ENCODE peak calls at places on chromosomes 7 and 10, in seven cellular contexts. H is CD8-positive, alpha-beta T cell; U is lung; G is CD4-positive, alpha-beta T cell; P is uterus; C is heart right ventricle; V is pancreas. K is an unnamed sample.

GRCh38 chr7:102872460-102872859 is 40.3 kb upstream of the LRRC17 start:
- DNase-seq in H (no peak), U (no peak), G (no peak), P (no peak), C (no peak), V (no peak), K (no peak)

GRCh38 chr7:31002256-31002655 is 38.5 kb downstream of the GHRHR start:
- DNase-seq in H (no peak), U (no peak), G (no peak), P (no peak), C (no peak), V (no peak), K (no peak)

GRCh38 chr10:6013413-6014192 is 36.3 kb upstream of the IL15RA start:
- DNase-seq in H (no peak), U (no peak), G (no peak), P (no peak), C (no peak), V (no peak), K (no peak)

GRCh38 chr10:78502208-78502943 is 468.7 kb downstream of the RPS24 start:
- DNase-seq in H (no peak), U (no peak), G (no peak), P (no peak), C (no peak), V (no peak), K (no peak)

GRCh38 chr10:93568105-93568390 is 1.6 kb downstream of the FFAR4 start:
- DNase-seq in H (no peak), U (no peak), G (no peak), P (no peak), C (no peak), V (no peak), K (peak)

GRCh38 chr10:68330852-68331454 is 911 bp upstream of the HNRNPH3 start:
- DNase-seq in H (no peak), U (no peak), G (peak), P (peak), C (peak), V (peak), K (peak)

GRCh38 chr10:132398566-132398991 is 1.6 kb downstream of the PWWP2B start:
- DNase-seq in H (no peak), U (peak), G (no peak), P (peak), C (no peak), V (peak), K (no peak)

GRCh38 chr7:28733035-28733434 is 225.1 kb downstream of the TRIL start:
- DNase-seq in H (no peak), U (no peak), G (no peak), P (no peak), C (no peak), V (no peak), K (no peak)

GRCh38 chr7:105691029-105691691 is 109.9 kb upstream of the EFCAB10 start:
- DNase-seq in H (no peak), U (no peak), G (no peak), P (peak), C (peak), V (no peak), K (no peak)

GRCh38 chr7:151113344-151114150 is 27.3 kb downstream of the AGAP3 start:
- DNase-seq in H (no peak), U (peak), G (no peak), P (no peak), C (no peak), V (no peak), K (no peak)
- H3K27ac ChIP-seq in H (no peak), U (no peak), G (no peak), P (no peak), C (no peak), V (no peak), K (no peak)

GRCh38 chr7:130368347-130368746 is 11.9 kb upstream of the CPA1 start:
- DNase-seq in H (no peak), U (no peak), G (no peak), P (no peak), C (no peak), V (no peak), K (no peak)
- H3K27ac ChIP-seq in H (no peak), U (no peak), G (no peak), P (no peak), C (no peak), V (peak), K (no peak)

GRCh38 chr10:116947838-116948529 is 57.0 kb downstream of the SHTN1 start:
- DNase-seq in H (no peak), U (no peak), G (no peak), P (no peak), C (no peak), V (peak), K (no peak)
- H3K27ac ChIP-seq in H (no peak), U (no peak), G (no peak), P (no peak), C (no peak), V (peak), K (peak)

GRCh38 chr10:72186633-72187330 is 29.0 kb upstream of the ANAPC16 start:
- DNase-seq in H (no peak), U (no peak), G (no peak), P (peak), C (peak), V (no peak), K (no peak)

GRCh38 chr10:72184156-72184555 is 31.7 kb upstream of the ANAPC16 start:
- DNase-seq in H (no peak), U (no peak), G (no peak), P (no peak), C (no peak), V (no peak), K (no peak)

DNA sequence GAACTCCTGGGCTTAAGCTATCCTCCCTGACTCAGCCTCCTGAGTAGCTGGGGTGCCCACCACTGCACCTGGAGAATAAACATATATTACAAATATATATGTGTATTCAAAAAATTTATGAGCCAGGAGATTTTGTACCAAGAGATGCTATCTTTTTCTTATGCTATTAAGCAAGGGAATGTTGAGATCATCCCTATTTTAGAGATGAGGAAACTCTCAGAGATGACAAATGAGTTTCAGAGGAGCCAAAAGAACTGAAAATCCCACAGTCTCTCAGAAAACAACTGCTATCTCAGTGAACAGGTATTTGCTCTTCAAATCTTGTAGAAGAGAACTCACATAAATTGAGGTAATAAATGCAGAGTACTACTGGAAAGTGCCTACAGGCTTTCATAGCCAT is 29.6 kb upstream of the ANAPC16 start:
- DNase-seq in H (no peak), U (no peak), G (no peak), P (no peak), C (no peak), V (no peak), K (no peak)
- H3K27ac ChIP-seq in H (no peak), U (peak), G (no peak), P (peak), C (peak), V (peak), K (no peak)

K was measured in substantia nigra.